ENCODE peak calls at places on chromosomes 2 and 18, in four cellular contexts. A is A549, H is HepG2, G is GM12878. B is an unnamed sample.

GRCh38 chr2:173881466-173881865 is 83.7 kb downstream of the SP3 start:
- DNase-seq in A (no peak), H (no peak), G (no peak), B (peak; percentile 20)

GRCh38 chr2:39409697-39410389 is 27.2 kb downstream of the MAP4K3 start:
- DNase-seq in A (no peak), H (no peak), G (no peak), B (no peak)

GRCh38 chr2:238159676-238160205 is 971 bp downstream of the ERFE start:
- DNase-seq in A (no peak), H (no peak), G (no peak), B (no peak)

GRCh38 chr2:239675856-239676715 is 275.3 kb upstream of the HDAC4 start:
- DNase-seq in A (no peak), H (no peak), G (no peak), B (peak; percentile 72)

GRCh38 chr2:131145040-131145439 is 39.9 kb downstream of the PLEKHB2 start:
- DNase-seq in A (no peak), H (no peak), G (no peak), B (no peak)

GRCh38 chr2:62197017-62197586 is 1.2 kb downstream of the B3GNT2 start:
- DNase-seq in A (no peak), H (peak; percentile 43), G (no peak), B (peak; percentile 68)

GRCh38 chr18:48979944-48980890 is 29.5 kb upstream of the SMAD7 start:
- DNase-seq in A (no peak), H (peak; percentile 78), G (no peak), B (no peak)

GRCh38 chr2:129923265-129924141 is 56.0 kb upstream of the RAB6C start:
- DNase-seq in A (peak; percentile 58), H (peak; percentile 70), G (no peak), B (peak; percentile 82)

GRCh38 chr2:18209934-18210639 is 331.6 kb downstream of the KCNS3 start:
- DNase-seq in A (peak; percentile 67), H (no peak), G (no peak), B (no peak)

GRCh38 chr2:68177541-68177940 is 19.9 kb downstream of the PNO1 start:
- DNase-seq in A (no peak), H (no peak), G (no peak), B (no peak)

GRCh38 chr2:172613035-172613434 is 57.1 kb downstream of the PDK1 start:
- DNase-seq in A (no peak), H (no peak), G (no peak), B (peak; percentile 32)

GRCh38 chr2:128275498-128276045 is 43.1 kb downstream of the HS6ST1 start:
- DNase-seq in A (no peak), H (no peak), G (no peak), B (no peak)

GRCh38 chr2:5694016-5694690 is 2.0 kb downstream of the SOX11 start:
- DNase-seq in A (no peak), H (no peak), G (no peak), B (peak; percentile 65)

GRCh38 chr2:222298311-222299150 is at the start of gene PAX3:
- DNase-seq in A (no peak), H (no peak), G (no peak), B (peak; percentile 53)

GRCh38 chr2:233000886-233001750 is 11.9 kb downstream of the NGEF start:
- DNase-seq in A (no peak), H (no peak), G (no peak), B (no peak)

GRCh38 chr2:17869128-17869527 is 9.3 kb upstream of the KCNS3 start:
- DNase-seq in A (peak; percentile 23), H (no peak), G (no peak), B (no peak)

GRCh38 chr2:241750076-241750840 is 15.8 kb downstream of the D2HGDH start:
- DNase-seq in A (no peak), H (no peak), G (no peak), B (no peak)

GRCh38 chr18:39450958-39451357 is 1885.4 kb upstream of the CELF4 start:
- DNase-seq in A (no peak), H (no peak), G (no peak), B (no peak)

GRCh38 chr2:225400060-225400511 is 576 bp downstream of the NYAP2 start:
- DNase-seq in A (peak; percentile 38), H (peak; percentile 9), G (no peak), B (peak; percentile 17)

GRCh38 chr18:70182548-70182947 is 22.9 kb downstream of the RTTN start:
- DNase-seq in A (no peak), H (no peak), G (no peak), B (no peak)

GRCh38 chr2:44087714-44088092 is 81.0 kb upstream of the PPM1B start:
- DNase-seq in A (no peak), H (peak; percentile 22), G (no peak), B (no peak)

GRCh38 chr18:25686960-25687520 is 335.1 kb upstream of the ZNF521 start:
- DNase-seq in A (no peak), H (no peak), G (no peak), B (no peak)

GRCh38 chr2:11722249-11723060 is 24.0 kb upstream of the LPIN1 start:
- DNase-seq in A (no peak), H (no peak), G (no peak), B (no peak)
- H3K4me3 ChIP-seq in A (no peak overlapping the region), H (no peak overlapping the region), G (no peak overlapping the region), B (no peak overlapping the region)

DNA sequence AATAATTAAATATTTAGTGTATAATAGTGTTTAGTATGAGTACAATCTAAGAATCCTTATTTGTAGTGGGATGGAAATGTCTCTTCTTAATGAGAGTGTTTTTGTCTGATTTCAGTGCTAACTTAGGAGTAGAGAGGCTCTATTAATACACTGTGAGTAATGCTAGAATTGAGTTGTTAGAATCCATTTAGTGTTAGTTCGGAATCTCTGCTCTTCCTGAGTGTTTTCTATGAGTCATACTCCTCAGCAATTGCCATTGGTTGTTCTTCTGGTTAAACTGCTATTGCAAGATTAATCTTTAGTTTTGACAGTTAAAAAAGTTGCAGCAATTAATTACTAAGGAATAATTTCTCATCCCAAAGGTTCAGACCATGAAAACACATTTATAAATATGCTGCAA is 828.6 kb upstream of the POU3F3 start:
- DNase-seq in A (no peak), H (no peak), G (no peak), B (no peak)
- TF ChIP-seq PBX3 in A (no peak), H (no peak), G (no peak), B (no peak)

DNA sequence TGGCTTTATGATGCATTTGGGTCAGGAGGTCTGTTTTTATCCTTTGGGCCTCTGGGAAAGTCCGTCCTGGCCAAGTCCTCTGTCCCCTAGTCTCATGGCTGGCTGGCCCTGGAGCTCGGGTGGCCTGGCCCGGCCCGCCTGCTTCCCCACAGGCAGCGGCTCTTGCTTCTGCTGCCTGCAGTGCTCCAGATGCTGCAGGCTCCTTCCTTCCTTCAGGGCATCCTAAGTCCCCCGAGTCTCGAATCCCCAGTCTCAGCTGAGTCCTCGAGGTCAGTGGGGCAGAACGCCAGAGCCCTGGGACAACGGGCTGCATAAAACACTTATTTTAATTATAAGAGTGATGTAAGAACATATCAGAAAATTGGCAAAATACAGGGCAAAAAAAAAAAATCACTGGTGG is 71.2 kb downstream of the HPCAL1 start:
- DNase-seq in A (no peak), H (no peak), G (no peak), B (peak; percentile 69)
- H3K4me3 ChIP-seq in A (no peak overlapping the region), H (no peak overlapping the region), G (no peak overlapping the region), B (no peak overlapping the region)

GRCh38 chr2:171531836-171532450 is 9.7 kb downstream of the CYBRD1 start:
- DNase-seq in A (no peak), H (no peak), G (no peak), B (no peak)
- TF ChIP-seq PBX3 in A (no peak), H (no peak), G (no peak), B (peak; percentile 53)

DNA sequence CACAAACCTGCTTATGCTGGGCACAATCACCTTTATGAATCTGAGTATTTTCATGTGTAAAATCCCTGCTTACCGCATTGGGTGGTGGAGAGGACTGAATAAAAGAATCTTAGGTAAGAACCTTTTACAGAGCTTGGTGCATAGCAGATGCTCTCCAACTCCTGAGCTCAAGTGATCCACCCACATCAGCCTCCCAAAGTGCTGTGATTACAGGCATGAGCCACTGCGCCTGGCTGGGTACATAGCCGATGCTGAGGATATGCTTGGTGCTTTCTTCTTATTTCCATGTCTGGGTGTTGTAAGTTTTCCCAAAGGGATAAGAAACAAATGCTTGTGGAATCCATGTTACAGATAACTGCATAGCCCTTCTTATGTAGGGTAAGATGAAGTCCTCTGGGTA is 244.3 kb upstream of the PXDN start:
- DNase-seq in A (no peak), H (no peak), G (no peak), B (no peak)
- H3K4me3 ChIP-seq in A (no peak overlapping the region), H (no peak overlapping the region), G (no peak overlapping the region), B (no peak overlapping the region)

GRCh38 chr2:191847764-191848163 is 876 bp upstream of the CAVIN2 start:
- DNase-seq in A (no peak), H (no peak), G (no peak), B (no peak)
- TF ChIP-seq PBX3 in A (no peak), H (no peak), G (no peak), B (no peak)

GRCh38 chr2:195560209-195560907 is 96.7 kb upstream of the SLC39A10 start:
- DNase-seq in A (peak; percentile 26), H (no peak), G (no peak), B (no peak)
- H3K4me3 ChIP-seq in A (no peak overlapping the region), H (no peak overlapping the region), G (no peak overlapping the region), B (no peak overlapping the region)

GRCh38 chr2:218229851-218230250 is 12.9 kb downstream of the ARPC2 start:
- DNase-seq in A (no peak), H (no peak), G (no peak), B (no peak)
- TF ChIP-seq PBX3 in A (no peak), H (no peak), G (no peak), B (no peak)

DNA sequence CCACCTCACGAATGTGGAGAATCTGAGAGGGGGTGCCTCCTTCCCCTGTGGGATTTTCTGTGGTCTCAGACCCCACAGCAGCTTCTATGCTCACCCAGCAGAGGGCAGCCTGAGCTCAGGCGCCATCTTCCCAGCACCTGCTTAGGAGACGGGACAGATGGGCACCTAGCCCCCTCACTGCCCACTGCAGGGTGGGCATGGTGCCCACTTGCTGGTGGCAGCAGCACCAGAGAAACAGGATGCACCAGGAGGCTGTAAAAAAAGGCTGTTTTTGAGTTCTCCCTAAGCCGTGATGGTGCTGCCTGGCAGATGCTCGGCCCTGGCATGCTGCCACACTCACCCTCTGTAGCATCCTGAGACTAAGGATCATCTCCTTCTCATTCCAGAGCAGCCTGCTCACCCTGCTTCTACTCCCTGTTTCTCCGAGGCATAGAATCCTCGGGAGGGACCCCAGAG is 19.1 kb upstream of the SLC20A1 start:
- DNase-seq in A (peak; percentile 75), H (peak; percentile 41), G (no peak), B (peak; percentile 79)
- H3K4me3 ChIP-seq in A (peak overlapping the region; percentile 15), H (no peak overlapping the region), G (no peak overlapping the region), B (peak overlapping the region; percentile 57)